ENCODE peak calls at places on chromosomes 5 and 9, in four cellular contexts. T, W, C and O are unnamed samples.

GRCh38 chr9:17318821-17319320 is 184.0 kb downstream of the CNTLN start:
- DNase-seq in T (peak; percentile 13), W (no peak), C (no peak), O (no peak)

GRCh38 chr5:155021858-155022257 is 8.3 kb downstream of the KIF4B start:
- DNase-seq in T (no peak), C (no peak), W (no peak), O (no peak)

GRCh38 chr9:10605388-10605787 is 7.4 kb downstream of the PTPRD start:
- DNase-seq in W (no peak), C (no peak), T (no peak), O (no peak)

GRCh38 chr5:66010476-66010875 is 84.1 kb downstream of the ERBIN start:
- DNase-seq in W (no peak), T (peak; percentile 8), C (peak; percentile 17), O (no peak)

GRCh38 chr5:80243567-80243966 is 12.3 kb downstream of the SERINC5 start:
- DNase-seq in C (no peak), T (no peak), W (no peak), O (no peak)

GRCh38 chr9:14277202-14277601 is 36.7 kb downstream of the NFIB start:
- DNase-seq in C (no peak), T (peak; percentile 69), W (no peak), O (no peak)

GRCh38 chr9:132970306-132971062 is 8.0 kb upstream of the GFI1B start:
- DNase-seq in W (no peak), T (no peak), C (no peak), O (no peak)

GRCh38 chr5:180787711-180788431 is 14.7 kb downstream of the MGAT1 start:
- DNase-seq in T (no peak), C (no peak), W (peak; percentile 47), O (no peak)

GRCh38 chr9:98926016-98926415 is 17.7 kb upstream of the COL15A1 start:
- DNase-seq in C (no peak), W (no peak), T (no peak), O (no peak)

GRCh38 chr5:32679218-32679617 is 31.9 kb upstream of the NPR3 start:
- DNase-seq in T (no peak), C (no peak), W (no peak), O (no peak)

GRCh38 chr5:77662615-77663014 is 24.1 kb upstream of the OTP start:
- DNase-seq in W (no peak), C (no peak), T (no peak), O (no peak)

GRCh38 chr9:133727277-133727875 is 10.8 kb downstream of the SARDH start:
- DNase-seq in C (no peak), T (no peak), W (no peak), O (peak; percentile 48)

GRCh38 chr9:2602704-2603116 is 18.9 kb upstream of the VLDLR start:
- DNase-seq in T (peak; percentile 41), W (no peak), C (no peak), O (no peak)

GRCh38 chr5:154970759-154971158 is 29.9 kb downstream of the MRPL22 start:
- DNase-seq in W (no peak), C (no peak), T (peak; percentile 45), O (no peak)

GRCh38 chr9:116543731-116544400 is 143.2 kb upstream of the TRIM32 start:
- DNase-seq in T (peak; percentile 92), W (no peak), C (no peak), O (no peak)

GRCh38 chr5:149355688-149356087 is 2.2 kb upstream of the PCYOX1L start:
- DNase-seq in W (no peak), T (peak; percentile 52), C (no peak), O (no peak)

GRCh38 chr5:149349382-149349781 is 4.1 kb downstream of the GRPEL2 start:
- DNase-seq in W (no peak), T (no peak), C (no peak), O (no peak)

GRCh38 chr5:149356391-149356790 is 1.5 kb upstream of the PCYOX1L start:
- DNase-seq in T (peak; percentile 50), W (no peak), C (no peak), O (no peak)

GRCh38 chr5:149348463-149348862 is 3.2 kb downstream of the GRPEL2 start:
- DNase-seq in T (no peak), C (peak; percentile 69), W (no peak), O (no peak)

DNA sequence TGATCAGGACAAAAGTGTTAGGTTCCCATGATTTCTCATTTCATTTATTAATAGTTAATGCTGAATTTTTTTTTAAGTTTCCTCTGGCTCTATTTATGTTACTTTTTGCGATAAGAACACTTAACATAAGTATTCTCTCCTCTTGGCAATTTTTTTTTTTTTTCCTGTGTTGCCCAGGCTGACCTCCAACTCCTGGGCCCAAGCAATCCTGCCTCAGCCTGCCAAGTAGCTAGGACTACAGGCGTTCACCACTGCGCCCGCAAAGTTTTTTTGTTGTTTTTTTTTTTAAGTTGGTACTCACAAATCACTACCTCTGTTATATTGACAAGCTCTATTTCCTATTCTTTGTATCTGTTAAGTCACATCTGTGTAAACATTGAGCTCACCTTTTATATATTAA is 5.7 kb upstream of the PCYOX1L start:
- DNase-seq in C (no peak), W (no peak), T (no peak), O (no peak)
- H3K36me3 ChIP-seq in C (peaks cover 61% of the 10 kb centered on the region), W (no peaks in the 10 kb centered on the region), T (peaks cover 68% of the 10 kb centered on the region), O (peaks cover 46% of the 10 kb centered on the region)

GRCh38 chr5:159337291-159337974 is 7.1 kb upstream of the IL12B start:
- DNase-seq in C (peak; percentile 54), W (no peak), T (peak; percentile 84), O (no peak)
- H3K36me3 ChIP-seq in C (no peaks in the 10 kb centered on the region), W (no peaks in the 10 kb centered on the region), T (no peaks in the 10 kb centered on the region), O (no peaks in the 10 kb centered on the region)

GRCh38 chr5:1785062-1785461 is 14.6 kb downstream of the MRPL36 start:
- DNase-seq in T (no peak), C (no peak), W (peak; percentile 21), O (peak; percentile 72)

GRCh38 chr5:1785984-1786383 is 13.7 kb downstream of the MRPL36 start:
- DNase-seq in W (peak; percentile 41), C (no peak), T (no peak), O (no peak)

GRCh38 chr5:1788200-1788599 is 11.4 kb downstream of the MRPL36 start:
- DNase-seq in W (no peak), C (no peak), T (no peak), O (no peak)

GRCh38 chr5:1787472-1788047 is 12.1 kb downstream of the MRPL36 start:
- DNase-seq in C (no peak), T (no peak), W (peak; percentile 39), O (no peak)

GRCh38 chr5:1786621-1787471 is 12.8 kb downstream of the MRPL36 start:
- DNase-seq in W (peak; percentile 31), T (no peak), C (no peak), O (no peak)
- H3K36me3 ChIP-seq in W (no peaks in the 10 kb centered on the region), T (no peaks in the 10 kb centered on the region), C (no peaks in the 10 kb centered on the region), O (no peaks in the 10 kb centered on the region)

GRCh38 chr9:79580065-79580464 is 8.3 kb downstream of the TLE4 start:
- DNase-seq in C (no peak), W (no peak), T (no peak), O (no peak)
- H3K36me3 ChIP-seq in C (no peaks in the 10 kb centered on the region), W (no peaks in the 10 kb centered on the region), T (peaks cover 10% of the 10 kb centered on the region), O (no peaks in the 10 kb centered on the region)

GRCh38 chr5:914174-914573 is 21.5 kb downstream of the TRIP13 start:
- DNase-seq in W (no peak), T (no peak), C (no peak), O (no peak)
- H3K36me3 ChIP-seq in W (no peaks in the 10 kb centered on the region), T (no peaks in the 10 kb centered on the region), C (no peaks in the 10 kb centered on the region), O (no peaks in the 10 kb centered on the region)